ENCODE peak calls at places on chromosomes 12 and 14, in seven cellular contexts. O is GM12878, Y is HepG2, B is K562, W is GM12892, J is SK-N-SH, T is H1. E is an unnamed sample.
A peak's percentile ranks its signal among the peaks of the same experiment; 100 is the strongest.

GRCh38 chr14:99233222-99234035 is 38.6 kb downstream of the BCL11B start:
- DNase-seq in Y (no peak), O (no peak), W (no peak), J (no peak), T (no peak), B (no peak), E (no peak)

GRCh38 chr14:54773171-54774006 is 129.2 kb downstream of the GCH1 start:
- DNase-seq in O (peak; percentile 35), T (peak; percentile 67), B (peak; percentile 82), J (peak; percentile 91), Y (peak; percentile 78), W (peak; percentile 54), E (peak; percentile 66)

GRCh38 chr12:107337354-107338095 is 244.2 kb upstream of the CRY1 start:
- DNase-seq in O (no peak), B (no peak), Y (no peak), J (no peak), T (no peak), W (no peak), E (no peak)

GRCh38 chr12:2691001-2691339 is 103.8 kb upstream of the FKBP4 start:
- DNase-seq in T (no peak), W (no peak), B (no peak), O (no peak), J (no peak), Y (no peak), E (no peak)

GRCh38 chr12:75329918-75330826 is at the start of gene CAPS2:
- DNase-seq in B (peak; percentile 72), W (peak; percentile 46), O (no peak), J (peak; percentile 89), T (peak; percentile 89), Y (peak; percentile 66), E (peak; percentile 48)

GRCh38 chr14:69877492-69877891 is 1.7 kb upstream of the SMOC1 start:
- DNase-seq in O (no peak), W (no peak), Y (no peak), B (peak; percentile 14), T (no peak), J (peak; percentile 61), E (no peak)

GRCh38 chr12:51429705-51430104 is 5.1 kb downstream of the SLC4A8 start:
- DNase-seq in J (no peak), W (no peak), Y (no peak), B (no peak), O (no peak), T (no peak), E (no peak)

GRCh38 chr14:37246427-37246829 is 48.7 kb downstream of the MIPOL1 start:
- DNase-seq in W (no peak), T (no peak), Y (peak; percentile 86), O (no peak), B (peak; percentile 21), J (peak; percentile 1), E (no peak)

GRCh38 chr14:74239848-74240793 is 872 bp downstream of the VSX2 start:
- DNase-seq in B (no peak), T (peak; percentile 68), W (peak; percentile 41), O (no peak), J (peak; percentile 65), Y (no peak), E (no peak)

GRCh38 chr12:39632670-39633069 is 13.1 kb upstream of the ABCD2 start:
- DNase-seq in O (no peak), J (no peak), T (no peak), B (no peak), Y (no peak), W (no peak), E (no peak)

GRCh38 chr14:89422181-89422951 is 5.3 kb upstream of the FOXN3 start:
- DNase-seq in J (no peak), W (no peak), Y (no peak), O (no peak), B (no peak), T (no peak), E (no peak)

GRCh38 chr14:30753452-30753851 is 120.9 kb upstream of the COCH start:
- DNase-seq in Y (no peak), T (no peak), J (no peak), O (no peak), B (no peak), W (no peak), E (no peak)

GRCh38 chr14:70027785-70028428 is 148.7 kb downstream of the SMOC1 start:
- DNase-seq in J (peak; percentile 88), T (peak; percentile 99), W (peak; percentile 78), O (no peak), Y (peak; percentile 43), B (peak; percentile 80), E (peak; percentile 79)

GRCh38 chr12:115617391-115617790 is 660.1 kb downstream of the MED13L start:
- DNase-seq in T (no peak), Y (no peak), W (no peak), B (peak; percentile 49), O (no peak), J (no peak), E (no peak)

GRCh38 chr14:63727231-63727735 is 582 bp downstream of the SGPP1 start:
- DNase-seq in W (no peak), Y (no peak), O (no peak), B (peak; percentile 7), T (no peak), J (peak; percentile 82), E (no peak)

GRCh38 chr12:108914031-108914630 is 34.2 kb downstream of the DAO start:
- DNase-seq in O (no peak), T (no peak), J (no peak), W (no peak), Y (no peak), B (no peak), E (no peak)

GRCh38 chr12:3137268-3137761 is 60.1 kb downstream of the TSPAN9 start:
- DNase-seq in T (peak; percentile 70), J (peak; percentile 57), W (no peak), Y (no peak), O (no peak), B (no peak), E (no peak)

GRCh38 chr12:6093764-6094163 is 30.7 kb downstream of the VWF start:
- DNase-seq in Y (no peak), T (no peak), J (no peak), W (no peak), B (no peak), O (no peak), E (no peak)

GRCh38 chr12:6092784-6093722 is 31.4 kb downstream of the VWF start:
- DNase-seq in J (no peak), T (no peak), W (no peak), B (no peak), Y (no peak), O (no peak), E (no peak)

GRCh38 chr12:6096527-6096926 is 27.9 kb downstream of the VWF start:
- DNase-seq in J (no peak), T (no peak), O (no peak), B (no peak), W (no peak), Y (no peak), E (no peak)

GRCh38 chr12:6095269-6095668 is 29.2 kb downstream of the VWF start:
- DNase-seq in Y (no peak), B (no peak), J (no peak), W (no peak), T (no peak), O (no peak), E (no peak)

DNA sequence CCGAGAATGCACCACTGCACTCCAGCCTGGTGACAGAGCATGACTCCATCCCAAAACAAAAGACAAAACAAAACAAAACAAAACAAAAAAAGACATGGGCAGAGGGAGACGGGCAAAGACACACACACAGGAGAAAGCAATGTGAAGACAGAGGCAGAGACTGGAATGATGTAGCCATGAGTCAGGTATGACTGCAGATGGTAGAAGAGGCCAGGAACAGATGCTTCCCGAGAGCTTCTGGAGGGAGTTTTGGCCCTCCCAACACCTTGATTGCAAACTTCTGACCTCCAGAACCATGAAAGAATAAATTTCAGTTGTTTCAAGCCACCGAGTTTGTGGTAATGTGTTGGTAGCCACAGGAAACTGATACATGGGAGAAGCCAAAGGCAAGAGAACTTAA is 27.1 kb downstream of the VWF start:
- DNase-seq in O (no peak), J (no peak), W (no peak), B (no peak), Y (no peak), T (no peak), E (no peak)
- TF ChIP-seq TAF1 in O (no peak), J (no peak), W (no peak), B (no peak), Y (no peak), T (no peak), E (no peak)

DNA sequence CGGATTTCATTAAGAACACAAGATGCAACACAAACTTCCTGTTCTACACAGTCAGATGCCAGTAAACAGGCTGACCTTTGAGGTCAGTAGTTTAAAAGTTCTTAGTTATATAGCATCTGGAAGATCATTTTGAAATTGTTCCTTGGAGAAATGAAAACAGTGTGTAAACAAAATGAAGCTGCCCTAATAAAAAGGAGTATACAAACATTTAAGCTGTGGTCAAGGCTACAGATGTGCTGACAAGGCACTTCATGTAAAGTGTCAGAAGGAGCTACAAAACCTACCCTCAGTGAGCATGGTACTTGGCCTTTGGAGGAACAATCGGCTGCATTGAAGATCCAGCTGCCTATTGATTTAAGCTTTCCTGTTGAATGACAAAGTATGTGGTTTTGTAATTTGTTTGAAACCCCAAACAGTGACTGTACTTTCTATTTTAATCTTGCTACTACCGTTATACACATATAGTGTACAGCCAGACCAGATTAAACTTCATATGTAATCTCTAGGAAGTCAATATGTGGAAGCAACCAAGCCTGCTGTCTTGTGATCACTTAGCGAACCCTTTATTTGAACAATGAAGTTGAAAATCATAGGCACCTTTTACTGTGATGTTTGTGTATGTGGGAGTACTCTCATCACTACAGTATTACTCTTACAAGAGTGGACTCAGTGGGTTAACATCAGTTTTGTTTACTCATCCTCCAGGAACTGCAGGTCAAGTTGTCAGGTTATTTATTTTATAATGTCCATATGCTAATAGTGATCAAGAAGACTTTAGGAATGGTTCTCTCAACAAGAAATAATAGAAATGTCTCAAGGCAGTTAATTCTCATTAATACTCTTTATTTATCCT is 13.5 kb downstream of the PTGER2 start:
- DNase-seq in B (no peak), O (no peak), T (no peak), Y (no peak), W (no peak), J (no peak), E (no peak)
- TF ChIP-seq TAF1 in B (no peak), O (no peak), T (no peak), Y (no peak), W (no peak), J (no peak), E (no peak)

DNA sequence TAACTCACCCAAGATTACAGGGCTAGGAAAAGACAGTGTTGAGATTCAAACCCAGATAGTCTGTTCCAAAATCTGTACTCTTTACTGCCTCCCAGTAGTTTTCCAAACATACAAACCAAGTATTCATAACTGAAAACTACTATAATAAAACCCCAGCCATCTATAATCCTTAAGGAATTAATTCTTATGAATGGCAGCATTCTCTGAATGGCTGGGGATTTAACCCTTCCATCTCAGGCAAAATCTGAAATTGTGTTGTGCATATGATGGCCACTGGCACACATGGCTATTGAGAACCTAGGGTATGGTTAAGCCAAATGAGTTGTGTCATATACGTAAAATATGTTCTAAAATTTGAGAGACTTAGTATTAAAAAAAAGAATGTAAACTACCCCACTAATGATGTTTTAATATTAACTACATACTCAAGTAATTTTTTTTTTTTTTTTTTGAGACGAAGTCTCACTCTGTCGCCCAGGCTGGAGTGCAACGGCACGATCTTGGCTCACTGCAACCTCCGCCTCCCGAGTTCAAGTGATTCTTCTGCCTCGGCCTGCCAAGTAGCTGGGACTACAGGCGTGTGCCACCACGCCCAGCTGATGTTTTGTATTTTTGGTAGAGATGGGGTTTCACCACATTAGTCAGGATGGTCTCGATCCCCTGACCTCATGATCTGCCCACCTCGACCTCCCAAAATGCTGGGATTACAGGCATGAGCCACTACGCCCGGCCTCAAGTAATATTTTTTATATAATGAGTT is 16.7 kb downstream of the PPP1R13B start:
- DNase-seq in O (no peak), T (no peak), Y (no peak), B (no peak), W (no peak), J (no peak), E (no peak)
- TF ChIP-seq TAF1 in O (no peak), T (no peak), Y (no peak), B (no peak), W (no peak), J (no peak), E (no peak)

GRCh38 chr14:64879635-64880381 is at the start of gene SPTB:
- DNase-seq in W (peak; percentile 47), O (no peak), J (peak; percentile 80), T (peak; percentile 73), B (peak; percentile 89), Y (no peak), E (peak; percentile 52)
- TF ChIP-seq TAF1 in W (no peak), O (no peak), J (no peak), T (no peak), B (peak; percentile 35), Y (no peak), E (no peak)

E was measured in GM12891.